ENCODE peak calls at places on chromosomes 1 and 21, in seven cellular contexts. Z, F, L, O, S, I and R are unnamed samples. For H3K4me1, the result is how much of the 10 kb centered on the place peaks cover.

GRCh38 chr1:175597969-175598765 is 145.2 kb downstream of the TNR start:
- DNase-seq in Z (no peak), O (no peak), L (peak), I (peak), F (no peak), S (no peak), R (no peak)

GRCh38 chr1:11761988-11762406 is at the start of gene C1orf167:
- DNase-seq in Z (no peak), O (peak), S (no peak), L (no peak), F (no peak), I (no peak), R (peak)

GRCh38 chr1:208269338-208269666 is 25.1 kb upstream of the PLXNA2 start:
- DNase-seq in L (no peak), O (no peak), I (no peak), S (peak), F (no peak), Z (no peak), R (no peak)

GRCh38 chr1:159040206-159040605 is 30.5 kb downstream of the IFI16 start:
- DNase-seq in L (no peak), F (no peak), O (no peak), Z (no peak), I (peak), S (no peak), R (no peak)

GRCh38 chr1:116710326-116711060 is 43.0 kb upstream of the IGSF3 start:
- DNase-seq in L (no peak), F (no peak), O (no peak), Z (no peak), I (no peak), S (no peak), R (no peak)

GRCh38 chr1:238672262-238672661 is 714.1 kb upstream of the CHRM3 start:
- DNase-seq in F (no peak), S (no peak), I (no peak), Z (no peak), O (peak), L (no peak), R (peak)

GRCh38 chr1:18144921-18145699 is 37.5 kb downstream of the IGSF21 start:
- DNase-seq in L (no peak), O (no peak), S (no peak), F (no peak), Z (no peak), I (no peak), R (no peak)

GRCh38 chr1:205285391-205286101 is 36.0 kb downstream of the NUAK2 start:
- DNase-seq in Z (peak), L (no peak), O (peak), F (peak), S (no peak), I (no peak), R (no peak)

GRCh38 chr1:42006836-42007235 is 88.1 kb upstream of the HIVEP3 start:
- DNase-seq in S (no peak), L (no peak), Z (no peak), O (no peak), F (no peak), I (peak), R (no peak)

GRCh38 chr1:167629681-167630567 is at the start of gene RCSD1:
- DNase-seq in S (no peak), L (no peak), Z (peak), F (no peak), I (no peak), O (no peak), R (peak)
- TF ChIP-seq POLR2A in S (peak), L (no peak), Z (no peak), F (no peak), I (no peak), O (no peak), R (no peak)

GRCh38 chr1:152034324-152034653 is 2.5 kb downstream of the S100A11 start:
- DNase-seq in S (no peak), Z (no peak), F (peak), L (no peak), O (no peak), I (no peak), R (no peak)

GRCh38 chr1:152036316-152037216 is at the start of gene S100A11:
- DNase-seq in I (peak), O (peak), S (peak), L (peak), Z (peak), F (peak), R (peak)

GRCh38 chr1:152034654-152035405 is 2.0 kb downstream of the S100A11 start:
- DNase-seq in S (no peak), L (peak), F (peak), O (peak), Z (peak), I (peak), R (peak)

GRCh38 chr1:152037920-152038658 is 1.3 kb upstream of the S100A11 start:
- DNase-seq in O (no peak), I (no peak), L (no peak), F (no peak), S (no peak), Z (no peak), R (no peak)

DNA sequence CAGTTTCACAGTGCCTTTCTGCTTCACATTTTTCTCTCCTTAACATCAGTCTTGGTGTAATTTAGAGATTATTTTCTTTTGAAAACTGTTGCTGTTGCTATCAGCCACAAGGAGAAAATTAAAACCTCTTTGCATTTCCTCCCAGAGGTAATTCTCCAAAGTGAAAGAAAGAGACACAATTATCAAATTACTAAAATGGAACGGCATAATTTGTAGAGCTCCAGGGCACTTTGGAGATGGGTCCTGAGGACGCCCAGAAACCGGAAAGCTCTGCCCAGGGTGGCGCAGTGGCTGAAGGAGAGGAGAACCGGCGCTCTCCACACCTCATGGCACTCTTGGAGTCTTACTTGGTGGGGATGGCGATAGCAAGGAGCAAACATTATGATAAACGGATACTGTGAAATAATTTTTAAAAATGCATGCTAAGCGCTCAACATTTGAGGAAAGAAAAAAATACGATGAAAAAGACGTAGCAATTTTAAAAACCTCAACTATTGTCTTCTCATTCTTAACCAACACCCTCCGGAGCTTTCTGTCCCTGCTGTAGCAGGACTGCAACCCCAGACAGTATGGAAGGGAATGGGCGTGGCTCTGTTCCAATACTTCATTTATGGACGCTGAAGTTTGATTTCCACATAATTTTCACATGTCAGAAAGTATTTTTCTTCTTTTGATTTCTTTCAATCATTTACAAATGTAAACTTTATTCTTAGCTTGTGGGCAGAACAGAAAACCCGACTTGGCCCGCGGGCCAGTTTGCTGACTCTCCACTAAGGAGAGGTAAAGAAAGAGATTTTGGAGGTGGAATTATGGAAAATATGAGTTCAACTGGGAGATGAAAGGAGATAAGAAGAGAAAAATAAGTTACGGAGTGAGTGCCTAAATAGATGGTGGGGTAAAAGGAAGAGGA is 1.1 kb downstream of the S100A11 start:
- DNase-seq in L (peak), F (no peak), Z (no peak), S (no peak), I (no peak), O (peak), R (no peak)
- H3K4me1 ChIP-seq in L (under half), F (under half), Z (under half), S (under half), I (under half), O (under half), R (half or more)

GRCh38 chr1:56473582-56474270 is 105.6 kb downstream of the PLPP3 start:
- DNase-seq in O (peak), L (no peak), Z (no peak), F (no peak), S (no peak), I (peak), R (no peak)

GRCh38 chr1:56478734-56479133 is 100.6 kb downstream of the PLPP3 start:
- DNase-seq in S (no peak), L (no peak), F (no peak), I (no peak), O (no peak), Z (no peak), R (no peak)

GRCh38 chr1:56481140-56481694 is 98.1 kb downstream of the PLPP3 start:
- DNase-seq in Z (no peak), L (no peak), F (no peak), O (no peak), S (no peak), I (no peak), R (no peak)

GRCh38 chr1:56472860-56473259 is 106.5 kb downstream of the PLPP3 start:
- DNase-seq in Z (no peak), O (no peak), L (no peak), F (peak), I (no peak), S (no peak), R (no peak)

GRCh38 chr1:56477164-56478111 is 101.9 kb downstream of the PLPP3 start:
- DNase-seq in O (peak), L (peak), I (peak), Z (peak), S (peak), F (peak), R (peak)
- TF ChIP-seq POLR2A in O (no peak), L (no peak), I (no peak), Z (peak), S (no peak), F (no peak), R (no peak)

DNA sequence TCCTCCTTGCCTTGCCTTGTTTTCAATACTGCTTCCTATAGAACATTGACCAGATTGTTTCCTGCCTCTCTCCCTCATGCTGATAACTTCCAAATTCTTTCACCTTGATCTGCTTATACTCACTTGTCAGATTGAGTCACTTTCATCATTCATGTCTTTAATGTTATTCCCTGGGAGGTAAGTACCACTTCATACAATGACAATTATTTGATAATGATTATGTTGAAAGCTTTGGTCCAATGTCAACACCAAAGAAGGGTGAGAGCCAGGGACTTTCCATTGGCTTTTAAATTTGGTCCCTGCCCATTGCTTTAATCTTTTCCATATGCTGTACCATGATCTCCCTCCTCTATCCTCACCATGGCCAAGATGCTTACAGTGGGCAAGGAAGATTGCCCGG is 137.4 kb downstream of the SYT2 start:
- DNase-seq in O (no peak), I (no peak), F (no peak), L (no peak), S (no peak), Z (no peak), R (no peak)
- H3K4me1 ChIP-seq in O (under half), I (under half), F (under half), L (under half), S (under half), Z (under half), R (half or more)

GRCh38 chr21:14582934-14583628 is 37.0 kb upstream of the SAMSN1 start:
- DNase-seq in L (no peak), I (no peak), O (no peak), S (no peak), Z (no peak), F (no peak), R (no peak)
- TF ChIP-seq POLR2A in L (no peak), I (no peak), O (no peak), S (no peak), Z (no peak), F (no peak), R (no peak)

GRCh38 chr21:34319585-34319984 is 44.2 kb upstream of the KCNE2 start:
- DNase-seq in F (no peak), Z (no peak), O (no peak), L (no peak), S (no peak), I (no peak), R (no peak)
- H3K4me1 ChIP-seq in F (under half), Z (under half), O (under half), L (under half), S (under half), I (under half), R (under half)

DNA sequence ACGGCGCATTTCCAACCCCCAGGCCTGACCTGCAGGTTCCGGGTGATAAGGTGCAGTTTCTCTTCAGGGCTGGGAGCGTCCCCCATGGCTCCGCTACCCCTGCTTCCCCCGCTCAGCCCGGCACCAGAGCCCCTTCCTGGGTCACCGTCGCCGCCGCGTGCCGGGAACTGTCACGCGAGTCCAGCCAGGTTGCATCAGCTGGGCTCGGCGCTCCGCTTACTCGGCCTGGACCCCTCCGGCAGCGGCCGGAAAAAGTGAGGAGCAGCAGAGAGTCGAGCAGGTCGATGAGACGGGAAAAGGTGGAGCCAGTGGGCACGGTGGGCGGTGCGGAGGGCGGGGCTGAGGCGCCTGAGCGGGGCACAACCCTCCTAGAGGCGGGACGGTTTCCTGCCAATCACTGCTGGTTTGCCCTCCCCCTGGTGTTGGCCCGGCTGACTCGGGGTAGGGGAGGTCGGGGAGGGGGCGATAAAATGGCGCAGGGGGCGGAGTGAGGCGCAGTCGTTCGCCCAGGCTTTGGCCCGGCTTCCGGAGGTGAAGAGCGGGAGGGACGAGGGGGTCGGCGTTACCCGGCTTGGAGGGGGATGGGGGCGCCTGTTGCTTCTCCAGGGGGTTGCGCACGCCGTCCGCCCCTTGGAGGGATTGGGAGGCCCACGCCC is at the start of the genes S100PBP and YARS1:
- DNase-seq in L (peak), O (peak), S (peak), F (peak), Z (peak), I (peak), R (peak)
- TF ChIP-seq POLR2A in L (no peak), O (peak), S (peak), F (peak), Z (no peak), I (peak), R (no peak)

GRCh38 chr21:27248791-27249190 is 281.9 kb upstream of the ADAMTS5 start:
- DNase-seq in S (no peak), I (peak), F (no peak), L (no peak), Z (no peak), O (no peak), R (no peak)

GRCh38 chr21:27240901-27241300 is 274.0 kb upstream of the ADAMTS5 start:
- DNase-seq in S (no peak), F (no peak), O (no peak), Z (no peak), L (no peak), I (no peak), R (no peak)

GRCh38 chr21:27244796-27245195 is 277.9 kb upstream of the ADAMTS5 start:
- DNase-seq in O (no peak), L (no peak), I (no peak), S (no peak), Z (no peak), F (no peak), R (no peak)

GRCh38 chr21:27246741-27247140 is 279.9 kb upstream of the ADAMTS5 start:
- DNase-seq in L (no peak), O (no peak), I (peak), F (no peak), Z (no peak), S (no peak), R (no peak)

GRCh38 chr21:27244356-27244755 is 277.5 kb upstream of the ADAMTS5 start:
- DNase-seq in L (no peak), Z (no peak), S (no peak), I (peak), O (no peak), F (no peak), R (no peak)
- H3K4me1 ChIP-seq in L (under half), Z (under half), S (under half), I (under half), O (under half), F (under half), R (under half)

DNA sequence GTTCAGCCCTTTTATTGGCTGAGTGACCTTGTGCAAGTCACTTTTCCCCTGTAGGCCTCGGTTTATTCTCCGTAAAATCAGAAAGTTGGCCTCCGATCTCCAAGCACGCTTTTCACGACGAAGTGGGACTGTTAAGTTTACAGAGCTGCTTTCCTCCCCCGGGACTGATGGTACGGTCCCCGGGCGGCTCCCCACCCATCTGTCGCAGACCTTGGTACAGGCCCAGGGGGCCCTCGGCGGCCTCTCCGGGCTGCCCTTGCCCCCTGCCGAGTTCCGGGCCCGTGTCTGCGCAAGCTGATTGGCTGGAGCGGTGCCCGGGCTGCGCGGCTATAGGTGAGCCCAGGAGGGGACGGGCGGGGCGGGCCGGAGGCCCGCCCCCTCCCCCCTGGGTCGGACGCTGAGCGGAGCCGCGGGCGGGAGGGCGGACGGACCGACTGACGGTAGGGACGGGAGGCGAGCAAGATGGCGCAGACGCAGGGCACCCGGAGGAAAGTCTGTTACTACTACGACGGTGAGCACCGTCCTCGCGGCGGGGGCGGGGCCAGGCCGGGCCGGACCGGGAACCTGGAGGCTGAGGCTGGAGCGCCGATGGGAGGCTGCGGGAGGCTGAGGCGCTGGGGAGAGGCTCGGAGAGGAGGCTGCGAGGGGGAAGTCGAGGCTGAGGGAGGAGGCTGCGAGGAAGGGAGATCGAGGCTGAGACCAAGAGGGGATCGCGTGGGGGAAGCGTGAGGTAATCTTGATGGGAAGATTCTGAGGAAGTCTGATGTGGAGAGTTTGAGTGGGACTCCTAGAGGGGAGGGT is at the start of gene HDAC1:
- DNase-seq in L (peak), I (peak), O (peak), Z (peak), S (peak), F (peak), R (peak)
- TF ChIP-seq POLR2A in L (peak), I (no peak), O (peak), Z (peak), S (peak), F (no peak), R (no peak)